ENCODE peak calls at places on chromosomes 7 and 10, in eight cellular contexts. One of them, this sample, is unnamed.

GRCh38 chr10:80201592-80202256 is 3.6 kb downstream of the ANXA11 start:
- DNase-seq in stomach: peak; percentile 62
- DNase-seq in transverse colon: peak; percentile 58
- DNase-seq in upper lobe of left lung: no peak
- DNase-seq in endothelial cell of umbilical vein: no peak
- DNase-seq in spleen: no peak
- DNase-seq in GM23338: no peak
- DNase-seq in Panc1: no peak
- DNase-seq in this sample: no peak

GRCh38 chr7:81877890-81878289 is 108.0 kb upstream of the HGF start:
- DNase-seq in stomach: no peak
- DNase-seq in transverse colon: no peak
- DNase-seq in upper lobe of left lung: no peak
- DNase-seq in endothelial cell of umbilical vein: no peak
- DNase-seq in spleen: no peak
- DNase-seq in GM23338: no peak
- DNase-seq in Panc1: no peak
- DNase-seq in this sample: no peak

GRCh38 chr7:142383826-142384507 is 126.1 kb upstream of the PRSS58 start:
- DNase-seq in stomach: no peak
- DNase-seq in transverse colon: no peak
- DNase-seq in upper lobe of left lung: no peak
- DNase-seq in endothelial cell of umbilical vein: no peak
- DNase-seq in spleen: no peak
- DNase-seq in GM23338: no peak
- DNase-seq in Panc1: no peak
- DNase-seq in this sample: no peak

GRCh38 chr7:83947260-83947659 is 247.3 kb downstream of the SEMA3A start:
- DNase-seq in stomach: no peak
- DNase-seq in transverse colon: peak; percentile 8
- DNase-seq in upper lobe of left lung: no peak
- DNase-seq in endothelial cell of umbilical vein: no peak
- DNase-seq in spleen: no peak
- DNase-seq in GM23338: peak; percentile 78
- DNase-seq in Panc1: no peak
- DNase-seq in this sample: no peak

GRCh38 chr10:68666280-68666760 is 54.7 kb upstream of the CCAR1 start:
- DNase-seq in stomach: no peak
- DNase-seq in transverse colon: no peak
- DNase-seq in upper lobe of left lung: no peak
- DNase-seq in endothelial cell of umbilical vein: peak; percentile 16
- DNase-seq in spleen: no peak
- DNase-seq in GM23338: no peak
- DNase-seq in Panc1: peak; percentile 33
- DNase-seq in this sample: no peak

GRCh38 chr7:123112833-123113232 is 86.9 kb downstream of the SLC13A1 start:
- DNase-seq in stomach: no peak
- DNase-seq in transverse colon: no peak
- DNase-seq in upper lobe of left lung: no peak
- DNase-seq in endothelial cell of umbilical vein: no peak
- DNase-seq in spleen: no peak
- DNase-seq in GM23338: no peak
- DNase-seq in Panc1: no peak
- DNase-seq in this sample: no peak

GRCh38 chr10:97640868-97641811 is 669 bp downstream of the PI4K2A start:
- DNase-seq in stomach: no peak
- DNase-seq in transverse colon: peak; percentile 31
- DNase-seq in upper lobe of left lung: no peak
- DNase-seq in endothelial cell of umbilical vein: peak; percentile 54
- DNase-seq in spleen: peak; percentile 85
- DNase-seq in GM23338: peak; percentile 69
- DNase-seq in Panc1: no peak
- DNase-seq in this sample: no peak

GRCh38 chr10:74417397-74417796 is 266.4 kb downstream of the ADK start:
- DNase-seq in stomach: no peak
- DNase-seq in transverse colon: no peak
- DNase-seq in upper lobe of left lung: no peak
- DNase-seq in endothelial cell of umbilical vein: no peak
- DNase-seq in spleen: no peak
- DNase-seq in GM23338: no peak
- DNase-seq in Panc1: no peak
- DNase-seq in this sample: no peak

GRCh38 chr7:88792361-88792760 is 3.2 kb downstream of the TEX47 start:
- DNase-seq in stomach: no peak
- DNase-seq in transverse colon: no peak
- DNase-seq in upper lobe of left lung: no peak
- DNase-seq in endothelial cell of umbilical vein: no peak
- DNase-seq in spleen: no peak
- DNase-seq in GM23338: no peak
- DNase-seq in Panc1: no peak
- DNase-seq in this sample: no peak

GRCh38 chr7:88787777-88788176 is 7.8 kb downstream of the TEX47 start:
- DNase-seq in stomach: no peak
- DNase-seq in transverse colon: no peak
- DNase-seq in upper lobe of left lung: no peak
- DNase-seq in endothelial cell of umbilical vein: no peak
- DNase-seq in spleen: no peak
- DNase-seq in GM23338: no peak
- DNase-seq in Panc1: no peak
- DNase-seq in this sample: no peak

GRCh38 chr7:88795553-88795952 is at the start of gene TEX47:
- DNase-seq in stomach: no peak
- DNase-seq in transverse colon: no peak
- DNase-seq in upper lobe of left lung: no peak
- DNase-seq in endothelial cell of umbilical vein: no peak
- DNase-seq in spleen: no peak
- DNase-seq in GM23338: no peak
- DNase-seq in Panc1: no peak
- DNase-seq in this sample: no peak

GRCh38 chr7:88791891-88792290 is 3.6 kb downstream of the TEX47 start:
- DNase-seq in stomach: no peak
- DNase-seq in transverse colon: no peak
- DNase-seq in upper lobe of left lung: no peak
- DNase-seq in endothelial cell of umbilical vein: no peak
- DNase-seq in spleen: no peak
- DNase-seq in GM23338: no peak
- DNase-seq in Panc1: no peak
- DNase-seq in this sample: no peak

GRCh38 chr7:88789480-88790064 is 6.0 kb downstream of the TEX47 start:
- DNase-seq in stomach: no peak
- DNase-seq in transverse colon: no peak
- DNase-seq in upper lobe of left lung: no peak
- DNase-seq in endothelial cell of umbilical vein: peak; percentile 42
- DNase-seq in spleen: no peak
- DNase-seq in GM23338: peak; percentile 61
- DNase-seq in Panc1: peak; percentile 17
- DNase-seq in this sample: no peak
- H3K4me3 ChIP-seq in stomach: no peak overlapping the region
- H3K4me3 ChIP-seq in transverse colon: no peak overlapping the region
- H3K4me3 ChIP-seq in upper lobe of left lung: no peak overlapping the region
- H3K4me3 ChIP-seq in endothelial cell of umbilical vein: no peak overlapping the region
- H3K4me3 ChIP-seq in spleen: no peak overlapping the region
- H3K4me3 ChIP-seq in GM23338: no peak overlapping the region
- H3K4me3 ChIP-seq in Panc1: no peak overlapping the region
- H3K4me3 ChIP-seq in this sample: no peak overlapping the region

DNA sequence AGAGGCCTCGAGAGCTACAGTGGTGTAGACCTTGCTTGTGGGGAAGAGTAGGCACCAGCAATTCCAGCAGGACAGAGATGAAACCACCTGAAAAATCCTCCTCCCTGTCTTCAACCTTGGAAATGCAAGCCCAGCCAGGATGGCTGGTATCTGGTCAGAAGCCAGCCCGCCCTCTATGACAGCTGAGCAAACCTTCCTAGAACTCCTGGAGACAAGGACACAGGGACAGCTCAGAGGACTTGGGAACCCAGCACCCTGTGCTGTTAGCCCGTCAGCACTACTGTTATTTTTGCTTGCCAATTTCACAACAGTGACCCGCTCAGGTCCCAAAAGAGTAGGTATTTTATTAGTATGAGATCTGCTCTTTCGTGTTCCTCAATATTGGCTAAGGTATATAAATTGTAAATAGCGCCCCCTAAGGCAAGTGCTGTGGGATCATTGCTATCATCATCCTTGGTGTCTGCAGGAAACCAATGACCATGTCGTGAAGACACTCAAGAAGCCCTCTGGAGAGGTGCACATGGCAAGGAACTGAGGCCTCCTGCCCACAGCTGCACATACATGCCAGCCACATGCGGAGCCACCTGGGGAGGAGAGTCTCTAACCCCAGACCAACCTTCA is 156.5 kb upstream of the CHST15 start:
- DNase-seq in stomach: peak; percentile 18
- DNase-seq in transverse colon: peak; percentile 3
- DNase-seq in upper lobe of left lung: no peak
- DNase-seq in endothelial cell of umbilical vein: no peak
- DNase-seq in spleen: no peak
- DNase-seq in GM23338: peak; percentile 76
- DNase-seq in Panc1: no peak
- DNase-seq in this sample: no peak
- TF ChIP-seq CTCF in stomach: no peak
- TF ChIP-seq CTCF in transverse colon: no peak
- TF ChIP-seq CTCF in upper lobe of left lung: no peak
- TF ChIP-seq CTCF in endothelial cell of umbilical vein: no peak
- TF ChIP-seq CTCF in spleen: no peak
- TF ChIP-seq CTCF in GM23338: peak; percentile 70
- TF ChIP-seq CTCF in Panc1: no peak
- TF ChIP-seq CTCF in this sample: no peak

DNA sequence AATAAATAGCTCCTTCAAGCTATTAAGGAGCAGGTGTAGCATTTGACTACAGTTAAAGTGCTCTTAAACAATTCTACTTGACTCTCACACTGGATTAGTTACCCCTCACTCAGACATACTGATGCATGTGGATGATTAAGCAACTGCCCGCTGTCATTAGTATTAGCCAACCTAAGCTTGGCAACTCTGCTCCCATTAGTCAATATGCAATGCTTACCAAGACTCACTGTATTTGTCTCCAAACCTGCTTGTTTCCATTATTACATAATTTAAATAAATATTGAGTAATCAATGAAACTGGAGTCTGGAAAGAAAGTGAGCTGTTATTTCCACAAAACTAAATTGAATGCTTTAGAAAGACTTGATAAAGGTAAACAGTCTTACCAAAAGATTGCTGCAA is 144.0 kb upstream of the ASAH2 start:
- DNase-seq in stomach: no peak
- DNase-seq in transverse colon: no peak
- DNase-seq in upper lobe of left lung: no peak
- DNase-seq in endothelial cell of umbilical vein: no peak
- DNase-seq in spleen: no peak
- DNase-seq in GM23338: no peak
- DNase-seq in Panc1: no peak
- DNase-seq in this sample: no peak
- TF ChIP-seq POLR2AphosphoS5 in stomach: no peak
- TF ChIP-seq POLR2AphosphoS5 in transverse colon: no peak
- TF ChIP-seq POLR2AphosphoS5 in upper lobe of left lung: peak; percentile 44
- TF ChIP-seq POLR2AphosphoS5 in endothelial cell of umbilical vein: no peak
- TF ChIP-seq POLR2AphosphoS5 in spleen: no peak
- TF ChIP-seq POLR2AphosphoS5 in GM23338: no peak
- TF ChIP-seq POLR2AphosphoS5 in Panc1: no peak
- TF ChIP-seq POLR2AphosphoS5 in this sample: peak; percentile 34

GRCh38 chr10:73357821-73358220 is 843 bp downstream of the CFAP70 start:
- DNase-seq in stomach: no peak
- DNase-seq in transverse colon: no peak
- DNase-seq in upper lobe of left lung: no peak
- DNase-seq in endothelial cell of umbilical vein: no peak
- DNase-seq in spleen: no peak
- DNase-seq in GM23338: no peak
- DNase-seq in Panc1: no peak
- DNase-seq in this sample: no peak

GRCh38 chr10:73364964-73365363 is 6.3 kb upstream of the CFAP70 start:
- DNase-seq in stomach: no peak
- DNase-seq in transverse colon: no peak
- DNase-seq in upper lobe of left lung: no peak
- DNase-seq in endothelial cell of umbilical vein: no peak
- DNase-seq in spleen: no peak
- DNase-seq in GM23338: no peak
- DNase-seq in Panc1: no peak
- DNase-seq in this sample: no peak

GRCh38 chr10:73358331-73359279 is at the start of gene CFAP70:
- DNase-seq in stomach: peak; percentile 93
- DNase-seq in transverse colon: peak; percentile 94
- DNase-seq in upper lobe of left lung: peak; percentile 97
- DNase-seq in endothelial cell of umbilical vein: peak; percentile 97
- DNase-seq in spleen: peak; percentile 95
- DNase-seq in GM23338: peak; percentile 99
- DNase-seq in Panc1: peak; percentile 93
- DNase-seq in this sample: peak; percentile 94

GRCh38 chr10:73359492-73359891 is 828 bp upstream of the CFAP70 start:
- DNase-seq in stomach: no peak
- DNase-seq in transverse colon: no peak
- DNase-seq in upper lobe of left lung: no peak
- DNase-seq in endothelial cell of umbilical vein: no peak
- DNase-seq in spleen: no peak
- DNase-seq in GM23338: no peak
- DNase-seq in Panc1: no peak
- DNase-seq in this sample: no peak
- H3K4me3 ChIP-seq in stomach: no peak overlapping the region
- H3K4me3 ChIP-seq in transverse colon: peak overlapping the region; percentile 91
- H3K4me3 ChIP-seq in upper lobe of left lung: no peak overlapping the region
- H3K4me3 ChIP-seq in endothelial cell of umbilical vein: no peak overlapping the region
- H3K4me3 ChIP-seq in spleen: no peak overlapping the region
- H3K4me3 ChIP-seq in GM23338: peak overlapping the region; percentile 56
- H3K4me3 ChIP-seq in Panc1: peak overlapping the region; percentile 83
- H3K4me3 ChIP-seq in this sample: peak overlapping the region; percentile 95

This sample was measured in esophagus muscularis mucosa.